ENCODE peak calls at places on chromosomes 16 and 17, in five cellular contexts. R is cardiac muscle cell, S is A549, O is left ventricle myocardium inferior, K is psoas muscle. W is an unnamed sample.

GRCh38 chr16:21260870-21261791 is 17.0 kb downstream of the CRYM start:
- DNase-seq in R (no peak), K (peak; percentile 18), S (peak; percentile 94), O (no peak), W (peak; percentile 84)

GRCh38 chr17:44269118-44269794 is 1.3 kb upstream of the SLC4A1 start:
- DNase-seq in O (no peak), S (no peak), R (no peak), K (no peak), W (no peak)

GRCh38 chr16:85416267-85417109 is 196.6 kb upstream of the GSE1 start:
- DNase-seq in K (peak; percentile 67), R (peak; percentile 47), O (peak; percentile 60), S (peak; percentile 76), W (no peak)

GRCh38 chr16:15674571-15674970 is 24.5 kb downstream of the NDE1 start:
- DNase-seq in R (no peak), K (no peak), O (no peak), S (no peak), W (no peak)

GRCh38 chr16:69465083-69465721 is 40.8 kb downstream of the CYB5B start:
- DNase-seq in O (no peak), K (no peak), S (no peak), R (peak; percentile 5), W (no peak)

GRCh38 chr16:19884611-19885455 is at the start of gene GPRC5B:
- DNase-seq in K (peak; percentile 55), O (peak; percentile 63), R (peak; percentile 84), S (peak; percentile 39), W (no peak)

GRCh38 chr16:68382296-68382718 is 66.0 kb downstream of the SMPD3 start:
- DNase-seq in O (no peak), S (peak; percentile 47), R (no peak), K (no peak), W (no peak)

GRCh38 chr17:1947229-1947742 is 77.8 kb downstream of the RTN4RL1 start:
- DNase-seq in S (no peak), K (no peak), O (peak; percentile 73), R (peak; percentile 89), W (no peak)

GRCh38 chr17:65630502-65630901 is 69.1 kb upstream of the AXIN2 start:
- DNase-seq in K (no peak), S (no peak), O (no peak), R (no peak), W (no peak)

GRCh38 chr17:69030145-69030544 is 30.6 kb downstream of the ABCA9 start:
- DNase-seq in R (no peak), S (no peak), K (no peak), O (no peak), W (no peak)

GRCh38 chr16:27365142-27366089 is 36.6 kb upstream of the IL21R start:
- DNase-seq in O (no peak), R (no peak), S (no peak), K (no peak), W (no peak)

GRCh38 chr17:7988750-7989178 is 13.7 kb upstream of the GUCY2D start:
- DNase-seq in K (no peak), R (peak; percentile 91), S (peak; percentile 86), O (no peak), W (peak; percentile 90)

GRCh38 chr17:57286372-57287105 is 30.2 kb downstream of the MSI2 start:
- DNase-seq in K (no peak), S (no peak), R (no peak), O (no peak), W (no peak)

GRCh38 chr17:82449883-82450356 is 632 bp downstream of the CYBC1 start:
- DNase-seq in R (no peak), O (no peak), S (no peak), K (no peak), W (no peak)

GRCh38 chr16:27748868-27749546 is 199.1 kb downstream of the KATNIP start:
- DNase-seq in R (peak; percentile 71), S (peak; percentile 51), O (peak; percentile 21), K (no peak), W (peak; percentile 49)

GRCh38 chr17:17816831-17817551 is 19.8 kb downstream of the SREBF1 start:
- DNase-seq in K (no peak), R (no peak), O (no peak), S (no peak), W (no peak)

GRCh38 chr17:52678211-52678610 is 519.7 kb upstream of the CA10 start:
- DNase-seq in K (no peak), O (no peak), R (no peak), S (no peak), W (no peak)

GRCh38 chr16:57889960-57890751 is 80.8 kb downstream of the CNGB1 start:
- DNase-seq in O (no peak), K (no peak), S (no peak), R (no peak), W (no peak)

GRCh38 chr17:41894791-41895331 is 23.9 kb downstream of the ACLY start:
- DNase-seq in O (no peak), K (peak; percentile 65), S (no peak), R (no peak), W (peak; percentile 78)

GRCh38 chr17:82845163-82845807 is 5.5 kb upstream of the ZNF750 start:
- DNase-seq in S (no peak), K (peak; percentile 55), R (no peak), O (peak; percentile 71), W (no peak)

GRCh38 chr16:19348578-19349315 is 63.2 kb downstream of the CLEC19A start:
- DNase-seq in R (peak; percentile 38), O (no peak), K (no peak), S (no peak), W (no peak)

GRCh38 chr16:22814330-22815105 is 556 bp downstream of the HS3ST2 start:
- DNase-seq in S (no peak), K (no peak), O (no peak), R (no peak), W (no peak)

GRCh38 chr16:88948781-88949490 is 28.1 kb downstream of the CBFA2T3 start:
- DNase-seq in O (no peak), K (no peak), R (no peak), S (no peak), W (no peak)

GRCh38 chr17:8502100-8502499 is 66.4 kb downstream of the NDEL1 start:
- DNase-seq in O (no peak), S (no peak), R (no peak), K (no peak), W (no peak)

GRCh38 chr16:85648782-85649181 is 35.7 kb downstream of the GSE1 start:
- DNase-seq in S (no peak), O (no peak), R (no peak), K (no peak), W (no peak)

GRCh38 chr17:17391575-17392370 is 85.0 kb upstream of the MED9 start:
- DNase-seq in O (no peak), K (no peak), R (no peak), S (no peak), W (no peak)

GRCh38 chr17:40303009-40303657 is 5.8 kb upstream of the RARA start:
- DNase-seq in O (no peak), K (no peak), S (peak; percentile 78), R (no peak), W (no peak)

GRCh38 chr17:83151442-83152220 is 72.2 kb downstream of the METRNL start:
- DNase-seq in S (no peak), R (no peak), O (no peak), K (no peak), W (no peak)

GRCh38 chr16:84228321-84228838 is 11.4 kb downstream of the KCNG4 start:
- DNase-seq in K (peak; percentile 82), R (no peak), O (peak; percentile 82), S (peak; percentile 93), W (peak; percentile 61)

GRCh38 chr16:1964506-1965471 is at the start of gene RPS2:
- DNase-seq in S (peak; percentile 99), K (peak; percentile 99), R (peak; percentile 100), O (peak; percentile 100), W (peak; percentile 91)

GRCh38 chr16:71557954-71558582 is 18.8 kb downstream of the TAT start:
- DNase-seq in O (no peak), K (no peak), R (no peak), S (no peak), W (no peak)

GRCh38 chr16:3094289-3095027 is 4.6 kb downstream of the ZSCAN10 start:
- DNase-seq in R (peak; percentile 53), K (no peak), S (no peak), O (no peak), W (no peak)

GRCh38 chr16:49855280-49855821 is 561 bp downstream of the ZNF423 start:
- DNase-seq in S (peak; percentile 31), R (peak; percentile 93), K (peak; percentile 89), O (peak; percentile 90), W (no peak)

GRCh38 chr16:55668337-55669281 is 12.8 kb downstream of the SLC6A2 start:
- DNase-seq in R (no peak), K (peak; percentile 63), S (no peak), O (no peak), W (peak; percentile 51)

DNA sequence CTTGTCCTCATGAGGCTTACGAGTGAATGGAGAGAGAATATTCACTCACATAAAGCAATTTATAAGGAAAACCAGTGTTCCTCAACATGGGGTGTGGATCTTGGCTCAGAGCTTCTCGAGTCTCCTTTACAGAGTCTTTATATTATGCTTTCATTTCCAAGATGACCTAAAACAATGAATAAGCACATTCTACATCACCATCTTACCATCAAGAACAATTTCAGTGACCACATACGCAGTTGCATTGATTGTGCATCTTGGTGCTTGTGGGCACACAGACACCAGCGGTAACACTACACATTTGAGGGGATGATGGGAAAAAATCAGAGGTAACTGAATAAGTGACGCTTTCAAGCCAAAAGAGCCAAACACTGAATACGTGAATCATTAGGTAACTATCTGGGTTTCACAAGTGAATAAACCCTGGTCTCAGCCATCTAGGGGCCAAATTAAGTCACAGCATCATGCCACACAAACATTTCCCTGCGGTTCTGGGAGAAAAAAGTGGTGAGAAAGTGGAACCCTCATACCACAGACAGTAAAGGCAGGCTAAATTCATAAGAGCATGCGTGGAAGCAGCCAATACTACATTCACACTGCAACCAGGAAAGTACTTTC is 9.4 kb downstream of the CWC25 start:
- DNase-seq in S (peak; percentile 72), K (no peak), R (no peak), O (no peak), W (no peak)
- TF ChIP-seq CTCF in S (peak; percentile 24), K (no peak), R (peak; percentile 41), O (no peak), W (peak; percentile 17)

GRCh38 chr16:53745126-53745525 is 41.2 kb downstream of the FTO start:
- DNase-seq in O (no peak), S (no peak), R (no peak), K (peak; percentile 21), W (no peak)
- H3K4me3 ChIP-seq in O (no peak overlapping the region), S (no peak overlapping the region), R (no peak overlapping the region), K (no peak overlapping the region), W (no peak overlapping the region)

GRCh38 chr17:39011907-39012468 is 44.8 kb upstream of the FBXO47 start:
- DNase-seq in S (peak; percentile 46), R (no peak), O (no peak), K (no peak), W (no peak)
- TF ChIP-seq CTCF in S (no peak), R (no peak), O (peak; percentile 15), K (no peak), W (no peak)

GRCh38 chr17:74466111-74466784 is at the start of gene CD300A:
- DNase-seq in R (no peak), S (no peak), K (peak; percentile 44), O (peak; percentile 55), W (no peak)

GRCh38 chr17:74466785-74467158 is 338 bp downstream of the CD300A start:
- DNase-seq in O (no peak), S (no peak), K (no peak), R (no peak), W (no peak)

GRCh38 chr17:74465378-74466110 is 890 bp upstream of the CD300A start:
- DNase-seq in O (no peak), S (no peak), K (no peak), R (no peak), W (no peak)

GRCh38 chr17:74464730-74465377 is 1.6 kb upstream of the CD300A start:
- DNase-seq in O (no peak), S (no peak), R (no peak), K (no peak), W (no peak)

GRCh38 chr17:74467221-74467951 is 952 bp downstream of the CD300A start:
- DNase-seq in S (no peak), O (no peak), R (no peak), K (no peak), W (no peak)
- H3K4me3 ChIP-seq in S (no peak overlapping the region), O (peak overlapping the region; percentile 53), R (no peak overlapping the region), K (peak overlapping the region; percentile 41), W (no peak overlapping the region)